ENCODE peak calls at places on chromosomes 6 and 20, in ten cellular contexts. V is ovary, I is HCT116, B is RWPE1, G is heart left ventricle, Z is thoracic aorta, W is hepatocyte, D is right lobe of liver, Q is left ventricle myocardium inferior, S is uterus. O is an unnamed sample.

GRCh38 chr6:9131616-9132015 is 696.3 kb upstream of the SLC35B3 start:
- DNase-seq in V (no peak), I (no peak), B (no peak), G (no peak), Z (no peak), W (peak; percentile 49), D (peak; percentile 80), Q (no peak), S (no peak), O (no peak)

GRCh38 chr6:30060634-30060981 is 457 bp upstream of the POLR1H start:
- DNase-seq in V (no peak), I (no peak), B (no peak), G (no peak), Z (no peak), W (peak; percentile 55), D (no peak), Q (no peak), S (no peak), O (peak; percentile 41)

GRCh38 chr6:139342957-139343750 is 31.3 kb downstream of the CITED2 start:
- DNase-seq in V (no peak), I (no peak), B (no peak), G (no peak), Z (no peak), W (no peak), D (no peak), Q (no peak), S (no peak), O (no peak)

GRCh38 chr6:98832282-98833100 is 1.9 kb upstream of the POU3F2 start:
- DNase-seq in V (no peak), I (no peak), B (peak; percentile 58), G (no peak), Z (peak; percentile 38), W (peak; percentile 32), D (no peak), Q (no peak), S (no peak), O (no peak)

GRCh38 chr6:28218312-28219248 is 6.5 kb upstream of the ZSCAN9 start:
- DNase-seq in V (peak; percentile 42), I (no peak), B (no peak), G (peak; percentile 87), Z (no peak), W (peak; percentile 77), D (peak; percentile 82), Q (peak; percentile 88), S (peak; percentile 51), O (peak; percentile 87)

GRCh38 chr20:6868864-6869263 is 101.4 kb downstream of the BMP2 start:
- DNase-seq in V (no peak), I (no peak), B (no peak), G (no peak), Z (no peak), W (no peak), D (no peak), Q (no peak), S (no peak), O (peak; percentile 15)

GRCh38 chr6:139757766-139758655 is 383.6 kb upstream of the CITED2 start:
- DNase-seq in V (peak; percentile 32), I (no peak), B (no peak), G (no peak), Z (no peak), W (no peak), D (no peak), Q (no peak), S (peak; percentile 61), O (no peak)

GRCh38 chr6:158666637-158667359 is 16.9 kb downstream of the SYTL3 start:
- DNase-seq in V (no peak), I (no peak), B (no peak), G (no peak), Z (no peak), W (no peak), D (peak; percentile 44), Q (no peak), S (no peak), O (no peak)

DNA sequence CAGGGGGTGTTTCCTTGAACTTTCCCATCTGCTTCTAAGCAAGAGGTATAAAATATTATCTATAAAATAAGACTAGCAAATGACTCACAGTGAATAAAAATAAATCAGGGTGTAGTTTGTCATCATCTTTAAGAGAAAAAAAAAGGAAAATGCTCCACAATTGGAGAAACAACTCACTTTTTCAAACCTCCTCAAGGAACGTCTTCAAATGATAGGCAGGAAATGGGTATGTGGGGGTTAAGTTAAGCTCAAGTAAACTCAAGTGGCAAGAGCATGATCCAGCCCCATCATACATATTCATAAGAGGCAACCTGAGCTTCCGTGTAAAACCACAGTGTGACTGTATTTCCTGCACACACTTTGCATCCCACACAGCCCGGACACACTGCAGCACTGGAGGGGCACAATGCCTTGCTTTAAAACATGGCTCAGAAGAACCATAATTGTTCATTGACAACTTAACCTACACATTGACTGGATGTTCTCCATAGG is 58.5 kb upstream of the CEP85L start:
- DNase-seq in V (no peak), I (no peak), B (peak; percentile 3), G (no peak), Z (no peak), W (no peak), D (no peak), Q (no peak), S (no peak), O (no peak)
- H3K27ac ChIP-seq in V (peak overlapping the region; percentile 80), I (no peak overlapping the region), B (no peak overlapping the region), G (peak overlapping the region; percentile 86), Z (no peak overlapping the region), W (peak overlapping the region; percentile 53), D (no peak overlapping the region), Q (peak overlapping the region; percentile 77), S (peak overlapping the region; percentile 90), O (peak overlapping the region; percentile 83)

GRCh38 chr6:113488812-113489685 is 368.1 kb upstream of the MARCKS start:
- DNase-seq in V (no peak), I (no peak), B (no peak), G (no peak), Z (no peak), W (no peak), D (no peak), Q (no peak), S (no peak), O (no peak)
- TF ChIP-seq CTCF in V (no peak), I (peak; percentile 25), B (no peak), G (no peak), Z (no peak), W (no peak), D (no peak), Q (no peak), S (no peak), O (no peak)

GRCh38 chr6:17278289-17279061 is 2.7 kb upstream of the RBM24 start:
- DNase-seq in V (no peak), I (no peak), B (peak; percentile 75), G (no peak), Z (no peak), W (no peak), D (no peak), Q (no peak), S (no peak), O (no peak)

GRCh38 chr6:17276766-17277165 is 4.4 kb upstream of the RBM24 start:
- DNase-seq in V (no peak), I (no peak), B (no peak), G (peak; percentile 37), Z (no peak), W (no peak), D (no peak), Q (peak; percentile 32), S (no peak), O (peak; percentile 67)

GRCh38 chr6:17280138-17280537 is 1.0 kb upstream of the RBM24 start:
- DNase-seq in V (no peak), I (no peak), B (no peak), G (no peak), Z (no peak), W (no peak), D (no peak), Q (no peak), S (no peak), O (no peak)

GRCh38 chr6:17280552-17281090 is 540 bp upstream of the RBM24 start:
- DNase-seq in V (peak; percentile 44), I (no peak), B (no peak), G (peak; percentile 73), Z (no peak), W (peak; percentile 62), D (peak; percentile 47), Q (peak; percentile 75), S (peak; percentile 51), O (peak; percentile 91)

DNA sequence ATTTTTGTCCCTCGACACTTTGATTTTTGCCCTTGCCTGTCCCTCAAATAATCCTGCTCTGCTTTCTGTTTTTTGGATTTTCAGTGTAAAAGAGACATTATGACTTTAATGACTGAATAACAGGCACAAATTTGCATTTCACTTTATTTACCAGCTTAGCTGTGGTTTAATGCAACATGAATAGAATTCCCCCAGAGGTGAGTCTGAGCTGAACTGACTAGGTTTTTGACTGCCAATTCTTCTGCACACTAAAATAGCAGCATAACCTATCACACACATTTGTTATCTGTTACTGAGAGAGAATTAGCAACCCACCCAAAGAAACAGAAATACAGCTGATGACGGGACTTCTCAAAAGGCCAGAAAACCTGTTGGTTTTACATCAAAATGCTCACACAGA is 3.9 kb upstream of the RBM24 start:
- DNase-seq in V (no peak), I (no peak), B (no peak), G (no peak), Z (no peak), W (no peak), D (no peak), Q (no peak), S (no peak), O (no peak)
- H3K27ac ChIP-seq in V (no peak overlapping the region), I (no peak overlapping the region), B (no peak overlapping the region), G (peak overlapping the region; percentile 70), Z (no peak overlapping the region), W (no peak overlapping the region), D (no peak overlapping the region), Q (peak overlapping the region; percentile 96), S (no peak overlapping the region), O (peak overlapping the region; percentile 98)

GRCh38 chr20:46564241-46564957 is 13.9 kb upstream of the OCSTAMP start:
- DNase-seq in V (no peak), I (no peak), B (no peak), G (no peak), Z (no peak), W (no peak), D (no peak), Q (no peak), S (no peak), O (no peak)

GRCh38 chr20:46562009-46562372 is 11.5 kb upstream of the OCSTAMP start:
- DNase-seq in V (no peak), I (no peak), B (no peak), G (no peak), Z (no peak), W (no peak), D (no peak), Q (no peak), S (no peak), O (no peak)

GRCh38 chr20:46563170-46563847 is 12.9 kb upstream of the OCSTAMP start:
- DNase-seq in V (no peak), I (no peak), B (no peak), G (no peak), Z (no peak), W (no peak), D (no peak), Q (no peak), S (no peak), O (no peak)

GRCh38 chr20:46563848-46564197 is 13.4 kb upstream of the OCSTAMP start:
- DNase-seq in V (no peak), I (no peak), B (no peak), G (no peak), Z (no peak), W (no peak), D (no peak), Q (no peak), S (no peak), O (no peak)

DNA sequence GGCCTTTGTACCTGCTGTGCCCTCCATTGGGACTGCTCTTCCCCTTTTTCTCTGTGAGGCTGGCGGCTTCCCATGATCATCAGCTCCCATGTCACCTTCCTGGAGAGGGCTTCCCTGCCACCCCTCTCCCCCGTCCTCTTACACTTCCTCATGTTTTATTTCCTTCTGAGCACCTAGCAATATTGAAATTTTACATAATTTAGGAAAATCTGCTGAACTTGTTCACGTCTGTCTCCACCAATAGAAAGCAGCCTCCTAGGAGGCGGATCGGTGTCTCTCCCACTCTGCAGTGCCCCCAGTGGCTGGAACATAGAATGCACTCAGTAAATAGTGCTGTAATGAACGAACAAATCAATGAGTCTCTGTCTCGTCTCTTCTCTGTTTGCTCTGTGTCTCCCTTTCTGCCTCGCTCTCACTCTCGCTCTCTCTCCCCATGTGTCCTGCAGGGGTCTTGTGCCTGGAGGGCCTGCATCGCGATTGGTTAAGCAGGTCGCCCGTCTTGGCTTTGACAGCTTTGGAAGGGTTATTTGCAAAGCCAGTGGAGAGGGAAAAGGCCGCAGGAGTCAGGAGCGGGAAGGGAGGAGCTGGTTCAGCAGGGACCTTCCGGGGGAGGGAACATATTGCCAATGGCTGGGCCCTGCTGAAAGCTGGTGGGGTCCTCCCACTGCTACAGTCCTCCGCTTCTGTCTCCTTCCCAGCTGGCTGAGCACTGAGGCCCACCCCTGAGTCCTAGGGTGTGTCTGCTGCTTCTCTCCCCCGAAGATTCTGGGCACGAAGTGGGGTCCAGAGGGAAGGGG is 12.1 kb upstream of the OCSTAMP start:
- DNase-seq in V (peak; percentile 83), I (peak; percentile 47), B (peak; percentile 93), G (peak; percentile 62), Z (peak; percentile 40), W (peak; percentile 78), D (peak; percentile 74), Q (peak; percentile 54), S (peak; percentile 63), O (peak; percentile 72)
- TF ChIP-seq CTCF in V (peak; percentile 71), I (peak; percentile 33), B (peak; percentile 99), G (peak; percentile 93), Z (peak; percentile 91), W (peak; percentile 82), D (peak; percentile 89), Q (peak; percentile 93), S (peak; percentile 71), O (peak; percentile 86)